ENCODE peak calls at places on chromosomes 1 and 21, in four cellular contexts. P is transverse colon, L is suprapubic skin, S is H1. W is an unnamed sample.

GRCh38 chr1:59305188-59305587 is 8.3 kb downstream of the FGGY start:
- DNase-seq in S (no peak), L (no peak), P (no peak), W (no peak)

GRCh38 chr1:220235462-220235861 is 36.8 kb downstream of the RAB3GAP2 start:
- DNase-seq in L (no peak), S (no peak), P (no peak), W (no peak)

GRCh38 chr1:241413386-241413785 is 56.4 kb upstream of the RGS7 start:
- DNase-seq in S (no peak), L (no peak), P (no peak), W (peak; percentile 13)

GRCh38 chr21:26115899-26116298 is 54.7 kb downstream of the APP start:
- DNase-seq in P (no peak), S (no peak), L (no peak), W (peak; percentile 79)

GRCh38 chr1:9827558-9828185 is 3.9 kb upstream of the CLSTN1 start:
- DNase-seq in S (no peak), L (no peak), P (no peak), W (no peak)

GRCh38 chr1:51792864-51793263 is 85.7 kb downstream of the NRDC start:
- DNase-seq in P (no peak), S (no peak), L (no peak), W (peak; percentile 24)

GRCh38 chr1:30911061-30911954 is 2.8 kb upstream of the SDC3 start:
- DNase-seq in P (peak; percentile 90), L (peak; percentile 94), S (peak; percentile 57), W (peak; percentile 75)

GRCh38 chr1:30782361-30783243 is 25.0 kb upstream of the LAPTM5 start:
- DNase-seq in P (peak; percentile 73), L (no peak), S (no peak), W (peak; percentile 50)

GRCh38 chr21:24115141-24115540 is 1492.1 kb downstream of the MRPL39 start:
- DNase-seq in P (no peak), L (no peak), S (no peak), W (no peak)

GRCh38 chr1:160806109-160806665 is 10.2 kb downstream of the LY9 start:
- DNase-seq in P (no peak), S (no peak), L (no peak), W (no peak)

GRCh38 chr1:239792157-239792556 is 299.5 kb upstream of the FMN2 start:
- DNase-seq in L (no peak), P (no peak), S (no peak), W (no peak)

GRCh38 chr1:3995141-3995780 is 95.2 kb upstream of the C1orf174 start:
- DNase-seq in P (no peak), L (no peak), S (no peak), W (no peak)

GRCh38 chr1:40711465-40712404 is 20.2 kb downstream of the NFYC start:
- DNase-seq in P (peak; percentile 22), S (no peak), L (no peak), W (peak; percentile 42)

GRCh38 chr1:206013017-206013800 is 10.0 kb upstream of the RAB7B start:
- DNase-seq in L (no peak), P (no peak), S (no peak), W (no peak)

GRCh38 chr1:2532485-2533160 is 2.6 kb upstream of the HES5 start:
- DNase-seq in L (no peak), S (no peak), P (no peak), W (no peak)

GRCh38 chr1:229229721-229230135 is 41.2 kb upstream of the RAB4A start:
- DNase-seq in P (peak; percentile 40), L (peak; percentile 85), S (no peak), W (no peak)

GRCh38 chr1:173661271-173661670 is 8.4 kb downstream of the ANKRD45 start:
- DNase-seq in L (no peak), S (no peak), P (no peak), W (no peak)

GRCh38 chr1:66137235-66137634 is 344.5 kb downstream of the PDE4B start:
- DNase-seq in L (no peak), P (no peak), S (no peak), W (no peak)

GRCh38 chr1:198472997-198473396 is 67.5 kb downstream of the ATP6V1G3 start:
- DNase-seq in L (no peak), S (no peak), P (no peak), W (no peak)

GRCh38 chr1:36924282-36924791 is 110.0 kb downstream of the GRIK3 start:
- DNase-seq in L (no peak), S (peak; percentile 31), P (no peak), W (peak; percentile 28)

GRCh38 chr1:186829679-186830587 is 1.2 kb downstream of the PLA2G4A start:
- DNase-seq in P (no peak), L (no peak), S (no peak), W (no peak)
- TF ChIP-seq POLR2AphosphoS5 in P (no peak), L (no peak), S (no peak), W (no peak)

GRCh38 chr1:10973552-10973951 is 38.9 kb upstream of the TARDBP start:
- DNase-seq in L (no peak), S (no peak), P (no peak), W (no peak)

GRCh38 chr1:10979483-10979920 is 33.0 kb upstream of the TARDBP start:
- DNase-seq in P (peak; percentile 42), L (peak; percentile 87), S (no peak), W (peak; percentile 62)

GRCh38 chr1:10978719-10979118 is 33.7 kb upstream of the TARDBP start:
- DNase-seq in S (no peak), L (no peak), P (no peak), W (no peak)

GRCh38 chr1:10973956-10974881 is 38.2 kb upstream of the TARDBP start:
- DNase-seq in P (no peak), L (no peak), S (no peak), W (no peak)

DNA sequence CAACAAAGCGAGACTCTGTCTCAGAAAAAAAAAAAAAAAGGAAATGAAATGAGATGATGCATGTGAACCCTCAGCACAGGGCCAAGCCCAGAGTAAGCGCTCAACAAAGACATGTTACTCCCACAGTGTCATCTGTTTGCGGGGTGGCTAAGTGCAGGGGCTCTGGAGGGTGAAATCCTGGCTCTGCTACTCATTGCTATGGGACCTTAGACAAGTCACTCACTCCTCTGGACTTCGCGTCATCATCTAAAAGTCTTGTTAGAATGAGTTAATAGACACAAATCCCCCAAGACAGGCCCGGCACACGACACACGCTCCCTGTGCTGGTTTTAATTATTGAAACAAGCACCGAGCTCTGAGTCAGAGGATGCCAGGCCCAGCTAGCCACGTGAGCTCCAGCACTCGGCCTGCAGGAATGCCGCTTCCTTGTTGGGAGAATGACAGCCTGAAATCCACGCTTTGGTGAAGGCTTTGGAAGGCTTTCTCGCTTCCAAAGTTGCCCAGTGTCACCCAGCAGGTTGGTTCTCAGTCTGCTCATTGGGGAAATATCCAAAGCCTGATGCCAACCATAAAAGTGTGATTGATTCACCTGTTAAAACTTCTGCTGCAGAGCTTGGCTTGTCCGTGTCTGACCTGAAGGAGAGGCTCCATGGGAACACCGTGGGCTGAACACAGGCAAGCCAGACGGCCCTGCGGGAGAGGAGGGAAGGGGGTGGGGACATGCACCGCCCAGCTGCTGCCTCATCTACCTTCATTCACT is 36.7 kb upstream of the TARDBP start:
- DNase-seq in L (peak; percentile 88), P (peak; percentile 57), S (no peak), W (no peak)
- TF ChIP-seq POLR2AphosphoS5 in L (no peak), P (no peak), S (no peak), W (no peak)

GRCh38 chr1:91981996-91982609 is 32.9 kb downstream of the BRDT start:
- DNase-seq in S (no peak), P (no peak), L (no peak), W (no peak)
- TF ChIP-seq POLR2AphosphoS5 in S (no peak), P (no peak), L (no peak), W (no peak)

GRCh38 chr1:164685247-164685646 is 126.3 kb downstream of the PBX1 start:
- DNase-seq in P (no peak), L (no peak), S (no peak), W (no peak)

GRCh38 chr1:164682570-164682969 is 123.6 kb downstream of the PBX1 start:
- DNase-seq in P (no peak), S (no peak), L (no peak), W (no peak)

GRCh38 chr1:164685656-164686055 is 126.7 kb downstream of the PBX1 start:
- DNase-seq in L (no peak), S (no peak), P (no peak), W (no peak)

GRCh38 chr1:164678289-164678688 is 119.3 kb downstream of the PBX1 start:
- DNase-seq in S (no peak), P (no peak), L (no peak), W (no peak)

GRCh38 chr1:164683235-164683634 is 124.3 kb downstream of the PBX1 start:
- DNase-seq in S (no peak), P (no peak), L (no peak), W (no peak)
- TF ChIP-seq POLR2AphosphoS5 in S (no peak), P (peak; percentile 52), L (no peak), W (no peak)

DNA sequence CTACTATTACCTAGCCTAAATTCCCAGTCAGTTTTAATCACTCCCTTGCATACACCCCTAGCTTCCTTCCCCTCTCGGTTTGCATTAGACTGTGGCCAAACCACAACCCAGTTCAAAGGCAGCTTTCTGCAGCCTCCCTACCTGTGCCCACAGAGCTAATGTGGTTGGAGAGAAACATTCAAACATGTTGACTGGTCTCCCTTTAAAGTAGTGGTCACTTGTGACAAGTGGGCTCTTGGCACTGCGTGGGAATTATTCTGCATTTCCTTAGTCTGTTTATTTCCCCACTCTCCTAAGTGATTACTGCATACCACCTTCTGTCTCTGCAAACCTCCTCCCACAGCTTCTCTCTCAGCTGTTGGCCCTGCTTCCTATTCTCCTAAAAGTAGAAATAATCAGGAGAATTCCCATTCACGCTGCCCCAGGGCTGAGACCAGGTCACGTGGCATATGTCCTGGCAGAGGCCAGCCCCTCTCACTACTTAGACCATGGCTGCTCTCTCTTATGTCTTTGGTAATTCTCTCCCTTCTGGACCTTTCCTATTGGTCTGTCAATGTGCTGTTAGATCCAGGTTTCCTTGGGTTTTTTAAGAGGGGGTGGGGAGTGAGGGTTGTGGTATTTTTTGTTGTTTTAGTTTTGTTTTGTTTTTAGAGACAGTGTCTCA is 38.5 kb upstream of the CD101 start:
- DNase-seq in S (no peak), P (no peak), L (no peak), W (no peak)
- TF ChIP-seq POLR2AphosphoS5 in S (no peak), P (no peak), L (no peak), W (no peak)

DNA sequence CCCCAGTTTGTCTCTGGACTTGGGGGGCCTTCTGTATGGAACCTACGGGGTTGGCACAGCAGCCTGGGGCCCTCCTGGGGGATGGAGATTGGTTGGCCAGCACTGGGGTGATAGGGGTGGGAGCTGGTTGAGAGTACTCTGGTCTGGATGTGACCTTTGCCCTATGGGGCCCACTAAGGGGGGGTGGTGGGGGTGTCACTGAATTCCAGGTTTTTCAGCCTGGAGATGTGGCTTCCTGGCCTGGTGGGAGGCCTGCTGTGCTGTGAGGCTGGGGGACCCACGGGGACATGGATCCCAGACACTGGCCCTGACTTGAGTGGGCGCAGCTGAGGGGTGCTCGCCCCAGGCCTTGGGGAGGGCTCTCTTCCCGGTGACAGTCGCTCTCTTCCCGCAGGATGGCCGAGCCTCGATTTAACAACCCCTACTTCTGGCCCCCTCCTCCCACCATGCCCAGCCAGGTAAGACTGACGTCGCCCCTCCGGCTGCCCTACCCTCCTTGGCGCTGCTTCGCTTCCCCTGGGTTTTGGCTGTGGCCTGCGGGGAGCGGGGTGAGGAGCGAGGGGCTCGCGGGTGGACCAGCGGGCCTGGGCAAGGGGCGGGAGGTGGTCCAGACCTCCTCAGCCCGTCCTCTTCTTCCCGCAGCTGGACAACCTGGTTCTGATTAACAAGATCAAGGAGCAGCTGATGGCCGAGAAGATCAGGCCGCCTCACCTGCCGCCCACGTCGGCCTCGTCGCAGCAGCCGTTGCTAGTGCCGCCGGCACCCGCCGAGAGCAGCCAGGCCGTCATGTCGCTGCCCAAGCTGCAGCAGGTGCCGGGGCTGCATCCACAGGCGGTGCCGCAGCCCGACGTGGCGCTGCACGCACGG is 19.6 kb downstream of the ZNF362 start:
- DNase-seq in P (no peak), L (peak; percentile 78), S (no peak), W (no peak)
- TF ChIP-seq POLR2AphosphoS5 in P (no peak), L (no peak), S (no peak), W (no peak)